ENCODE peak calls at places on chromosome 6, in ten cellular contexts. F is dermis microvascular lymphatic vessel endothelial cell, I is immature natural killer cell, V is AG08395, M is NCI-H2081, A is H9, T is activated T-cell treated with anti-CD3 and anti-CD28 coated beads for 1 hour, Q is testis, O is NCI-H82, Z is PC-3. E is an unnamed sample.

GRCh38 chr6:16639689-16640480 is 121.4 kb downstream of the ATXN1 start:
- DNase-seq in F (peak), I (no peak), V (peak), M (no peak), A (no peak), T (no peak), Q (no peak), O (no peak), Z (peak), E (peak)

GRCh38 chr6:75204222-75204958 is 1.5 kb downstream of the COL12A1 start:
- DNase-seq in F (peak), I (no peak), V (peak), M (peak), A (peak), T (no peak), Q (peak), O (peak), Z (peak), E (peak)

GRCh38 chr6:34602318-34603111 is 46.4 kb upstream of the SPDEF start:
- DNase-seq in F (no peak), I (no peak), V (no peak), M (peak), A (no peak), T (no peak), Q (no peak), O (peak), Z (peak), E (no peak)

GRCh38 chr6:138235205-138235604 is 16.9 kb upstream of the PBOV1 start:
- DNase-seq in F (no peak), I (no peak), V (no peak), M (no peak), A (no peak), T (no peak), Q (no peak), O (no peak), Z (no peak), E (no peak)

GRCh38 chr6:170011233-170012142 is 260.1 kb downstream of the ERMARD start:
- DNase-seq in F (peak), I (no peak), V (no peak), M (no peak), A (peak), T (no peak), Q (peak), O (no peak), Z (no peak), E (no peak)

GRCh38 chr6:144007779-144008500 is at the start of gene PLAGL1:
- DNase-seq in F (peak), I (no peak), V (peak), M (no peak), A (peak), T (no peak), Q (peak), O (peak), Z (peak), E (peak)

GRCh38 chr6:144944121-144944520 is 659.0 kb downstream of the UTRN start:
- DNase-seq in F (no peak), I (no peak), V (no peak), M (no peak), A (no peak), T (no peak), Q (no peak), O (no peak), Z (no peak), E (no peak)

GRCh38 chr6:11700118-11700718 is 78.4 kb downstream of the ADTRP start:
- DNase-seq in F (peak), I (no peak), V (peak), M (peak), A (no peak), T (no peak), Q (no peak), O (peak), Z (peak), E (peak)

GRCh38 chr6:69835414-69836179 is 30.8 kb upstream of the COL19A1 start:
- DNase-seq in F (peak), I (no peak), V (peak), M (peak), A (no peak), T (no peak), Q (peak), O (peak), Z (peak), E (peak)

GRCh38 chr6:9002833-9003232 is 567.5 kb upstream of the SLC35B3 start:
- DNase-seq in F (no peak), I (no peak), V (no peak), M (no peak), A (no peak), T (no peak), Q (no peak), O (no peak), Z (no peak), E (no peak)

GRCh38 chr6:15248451-15249370 is 2.8 kb downstream of the JARID2 start:
- DNase-seq in F (peak), I (peak), V (peak), M (peak), A (peak), T (peak), Q (peak), O (peak), Z (peak), E (peak)

GRCh38 chr6:17505767-17506280 is 94.3 kb upstream of the FAM8A1 start:
- DNase-seq in F (peak), I (no peak), V (peak), M (no peak), A (no peak), T (no peak), Q (no peak), O (no peak), Z (peak), E (peak)

GRCh38 chr6:126625019-126625418 is 285.1 kb downstream of the CENPW start:
- DNase-seq in F (peak), I (no peak), V (peak), M (no peak), A (no peak), T (no peak), Q (no peak), O (no peak), Z (peak), E (no peak)

GRCh38 chr6:111410371-111410770 is 72.6 kb downstream of the REV3L start:
- DNase-seq in F (no peak), I (no peak), V (no peak), M (no peak), A (no peak), T (no peak), Q (no peak), O (no peak), Z (no peak), E (no peak)

GRCh38 chr6:35310265-35310831 is 12.7 kb downstream of the DEF6 start:
- DNase-seq in F (no peak), I (no peak), V (no peak), M (no peak), A (peak), T (no peak), Q (no peak), O (no peak), Z (no peak), E (no peak)

GRCh38 chr6:7042056-7042653 is 65.6 kb upstream of the RREB1 start:
- DNase-seq in F (peak), I (no peak), V (no peak), M (no peak), A (no peak), T (no peak), Q (peak), O (no peak), Z (peak), E (no peak)

GRCh38 chr6:141833001-141833655 is 299.6 kb upstream of the GJE1 start:
- DNase-seq in F (no peak), I (no peak), V (no peak), M (no peak), A (no peak), T (no peak), Q (no peak), O (no peak), Z (no peak), E (no peak)

GRCh38 chr6:63598251-63599036 is 26.2 kb downstream of the LOC128125822 start:
- DNase-seq in F (peak), I (peak), V (peak), M (peak), A (peak), T (peak), Q (peak), O (peak), Z (peak), E (no peak)

GRCh38 chr6:90314516-90314915 is 17.9 kb upstream of the BACH2 start:
- DNase-seq in F (no peak), I (no peak), V (no peak), M (no peak), A (no peak), T (no peak), Q (no peak), O (no peak), Z (no peak), E (no peak)

GRCh38 chr6:142881771-142882170 is 63.2 kb downstream of the HIVEP2 start:
- DNase-seq in F (no peak), I (no peak), V (no peak), M (no peak), A (no peak), T (no peak), Q (no peak), O (peak), Z (no peak), E (no peak)

GRCh38 chr6:169452117-169452868 is 198.6 kb upstream of the THBS2 start:
- DNase-seq in F (no peak), I (no peak), V (peak), M (no peak), A (no peak), T (no peak), Q (peak), O (peak), Z (no peak), E (peak)

GRCh38 chr6:170180671-170181337 is 110.1 kb downstream of the DLL1 start:
- DNase-seq in F (no peak), I (no peak), V (no peak), M (no peak), A (no peak), T (no peak), Q (no peak), O (no peak), Z (no peak), E (no peak)

GRCh38 chr6:47073125-47074110 is 31.3 kb upstream of the ADGRF1 start:
- DNase-seq in F (no peak), I (no peak), V (no peak), M (no peak), A (no peak), T (no peak), Q (no peak), O (peak), Z (peak), E (no peak)

GRCh38 chr6:150573041-150573681 is 26.5 kb upstream of the PLEKHG1 start:
- DNase-seq in F (no peak), I (no peak), V (no peak), M (no peak), A (no peak), T (no peak), Q (no peak), O (no peak), Z (no peak), E (no peak)

GRCh38 chr6:138651491-138651890 is 122.1 kb upstream of the CCDC28A start:
- DNase-seq in F (no peak), I (no peak), V (no peak), M (no peak), A (no peak), T (no peak), Q (no peak), O (no peak), Z (no peak), E (no peak)

GRCh38 chr6:34147906-34148701 is 2.2 kb upstream of the GRM4 start:
- DNase-seq in F (no peak), I (no peak), V (no peak), M (no peak), A (peak), T (no peak), Q (no peak), O (peak), Z (no peak), E (no peak)

GRCh38 chr6:98239057-98239456 is 595.3 kb upstream of the POU3F2 start:
- DNase-seq in F (no peak), I (no peak), V (no peak), M (no peak), A (no peak), T (no peak), Q (no peak), O (no peak), Z (no peak), E (no peak)

GRCh38 chr6:31697555-31697954 is 5.6 kb downstream of the ABHD16A start:
- DNase-seq in F (peak), I (no peak), V (no peak), M (no peak), A (no peak), T (no peak), Q (no peak), O (no peak), Z (no peak), E (no peak)

E was measured in amniotic stem cell.